ENCODE peak calls at places on chromosomes 6 and 20, in four cellular contexts. R, G, A and S are unnamed samples.
A peak's percentile ranks its signal among the peaks of the same experiment; 100 is the strongest.

GRCh38 chr6:148322704-148323103 is 19.9 kb upstream of the SASH1 start:
- DNase-seq in A (no peak), R (no peak), G (no peak), S (no peak)

GRCh38 chr6:49813248-49813647 is 26.2 kb upstream of the PGK2 start:
- DNase-seq in R (no peak), A (no peak), G (no peak), S (no peak)

GRCh38 chr6:71047401-71047800 is 90.5 kb upstream of the B3GAT2 start:
- DNase-seq in R (no peak), G (no peak), A (no peak), S (no peak)

GRCh38 chr20:36666181-36666740 is 20.3 kb upstream of the SLA2 start:
- DNase-seq in G (peak; percentile 43), A (no peak), R (no peak), S (no peak)

GRCh38 chr6:33427585-33428218 is 7.8 kb downstream of the SYNGAP1 start:
- DNase-seq in G (no peak), A (peak; percentile 99), R (no peak), S (peak; percentile 80)

GRCh38 chr6:44800171-44800671 is 412.7 kb downstream of the CDC5L start:
- DNase-seq in A (no peak), G (peak; percentile 18), R (no peak), S (no peak)

GRCh38 chr6:134510920-134511319 is 193.0 kb upstream of the SGK1 start:
- DNase-seq in R (no peak), A (no peak), G (no peak), S (no peak)

GRCh38 chr6:5076931-5077330 is 8.2 kb upstream of the PPP1R3G start:
- DNase-seq in A (no peak), R (no peak), G (no peak), S (no peak)

GRCh38 chr6:113306552-113307145 is 550.5 kb upstream of the MARCKS start:
- DNase-seq in R (peak; percentile 57), A (peak; percentile 15), G (peak; percentile 62), S (no peak)

GRCh38 chr6:74870403-74870802 is 335.4 kb downstream of the COL12A1 start:
- DNase-seq in A (no peak), G (peak; percentile 69), R (no peak), S (no peak)

GRCh38 chr6:89984926-89985743 is 90.9 kb downstream of the GJA10 start:
- DNase-seq in R (no peak), G (no peak), A (peak; percentile 20), S (peak; percentile 83)

GRCh38 chr6:161374971-161375873 is 101.4 kb upstream of the AGPAT4 start:
- DNase-seq in R (no peak), A (peak; percentile 76), G (peak; percentile 9), S (peak; percentile 78)

GRCh38 chr6:104784884-104785283 is 74.8 kb downstream of the HACE1 start:
- DNase-seq in R (no peak), G (no peak), A (no peak), S (peak; percentile 67)

GRCh38 chr6:157468574-157468973 is 87.6 kb downstream of the ZDHHC14 start:
- DNase-seq in A (no peak), G (no peak), R (no peak), S (no peak)

GRCh38 chr20:50335105-50335504 is 144.5 kb downstream of the CEBPB start:
- DNase-seq in R (no peak), G (peak; percentile 91), A (peak; percentile 50), S (peak; percentile 50)

GRCh38 chr6:92125681-92126080 is 1293.7 kb downstream of the EPHA7 start:
- DNase-seq in G (no peak), A (no peak), R (no peak), S (no peak)

GRCh38 chr20:50172347-50173013 is 18.1 kb upstream of the CEBPB start:
- DNase-seq in G (peak; percentile 97), A (no peak), R (no peak), S (no peak)

GRCh38 chr6:18498408-18498807 is 111.3 kb downstream of the RNF144B start:
- DNase-seq in A (no peak), R (no peak), G (no peak), S (no peak)

GRCh38 chr20:13029687-13030510 is 21.1 kb downstream of the SPTLC3 start:
- DNase-seq in G (peak; percentile 80), R (no peak), A (no peak), S (no peak)

GRCh38 chr6:14396826-14397517 is 279.4 kb downstream of the CD83 start:
- DNase-seq in G (no peak), R (no peak), A (no peak), S (no peak)

GRCh38 chr6:135372758-135373157 is 124.8 kb downstream of the AHI1 start:
- DNase-seq in G (no peak), A (no peak), R (no peak), S (no peak)

GRCh38 chr6:121533321-121533841 is 97.9 kb downstream of the GJA1 start:
- DNase-seq in G (no peak), R (no peak), A (no peak), S (no peak)

GRCh38 chr20:59812286-59813125 is 120.9 kb downstream of the SYCP2 start:
- DNase-seq in G (no peak), R (no peak), A (no peak), S (peak; percentile 21)

GRCh38 chr6:45415778-45416518 is 38.2 kb upstream of the SUPT3H start:
- DNase-seq in A (no peak), G (no peak), R (no peak), S (no peak)

GRCh38 chr20:1871807-1872455 is 23.3 kb upstream of the SIRPA start:
- DNase-seq in G (no peak), A (no peak), R (peak; percentile 43), S (no peak)

GRCh38 chr6:126764696-126765095 is 353.8 kb upstream of the RSPO3 start:
- DNase-seq in A (no peak), G (no peak), R (no peak), S (no peak)

GRCh38 chr6:130625825-130626500 is 201.2 kb upstream of the SMLR1 start:
- DNase-seq in R (peak; percentile 53), A (no peak), G (no peak), S (no peak)

GRCh38 chr6:7615611-7616383 is 25.8 kb downstream of the SNRNP48 start:
- DNase-seq in G (peak; percentile 72), R (no peak), A (peak; percentile 57), S (peak; percentile 41)

GRCh38 chr20:50056951-50057403 is 56.0 kb downstream of the UBE2V1 start:
- DNase-seq in A (no peak), R (no peak), G (no peak), S (no peak)

GRCh38 chr6:56541736-56542366 is 100.8 kb downstream of the DST start:
- DNase-seq in A (no peak), R (no peak), G (peak; percentile 23), S (no peak)

GRCh38 chr6:6007311-6008113 is 787 bp upstream of the NRN1 start:
- DNase-seq in G (no peak), A (no peak), R (no peak), S (peak; percentile 68)

GRCh38 chr6:105790635-105791034 is 295.5 kb upstream of the PRDM1 start:
- DNase-seq in A (peak; percentile 22), G (no peak), R (no peak), S (no peak)

GRCh38 chr6:169224185-169224695 is 29.4 kb downstream of the THBS2 start:
- DNase-seq in R (no peak), G (peak; percentile 16), A (peak; percentile 28), S (no peak)

GRCh38 chr6:136969930-136970329 is 47.8 kb downstream of the SLC35D3 start:
- DNase-seq in A (no peak), R (no peak), G (no peak), S (no peak)

GRCh38 chr6:1713016-1713600 is 103.4 kb downstream of the FOXC1 start:
- DNase-seq in A (no peak), R (no peak), G (no peak), S (no peak)

GRCh38 chr20:63051911-63052310 is 45.1 kb upstream of the BHLHE23 start:
- DNase-seq in R (no peak), G (no peak), A (no peak), S (no peak)

GRCh38 chr20:63050406-63050805 is 43.6 kb upstream of the BHLHE23 start:
- DNase-seq in A (no peak), R (no peak), G (no peak), S (no peak)

GRCh38 chr20:63049561-63050221 is 42.9 kb upstream of the BHLHE23 start:
- DNase-seq in R (no peak), G (no peak), A (no peak), S (no peak)

GRCh38 chr20:63052571-63053429 is 46.0 kb upstream of the BHLHE23 start:
- DNase-seq in R (no peak), G (no peak), A (no peak), S (no peak)

DNA sequence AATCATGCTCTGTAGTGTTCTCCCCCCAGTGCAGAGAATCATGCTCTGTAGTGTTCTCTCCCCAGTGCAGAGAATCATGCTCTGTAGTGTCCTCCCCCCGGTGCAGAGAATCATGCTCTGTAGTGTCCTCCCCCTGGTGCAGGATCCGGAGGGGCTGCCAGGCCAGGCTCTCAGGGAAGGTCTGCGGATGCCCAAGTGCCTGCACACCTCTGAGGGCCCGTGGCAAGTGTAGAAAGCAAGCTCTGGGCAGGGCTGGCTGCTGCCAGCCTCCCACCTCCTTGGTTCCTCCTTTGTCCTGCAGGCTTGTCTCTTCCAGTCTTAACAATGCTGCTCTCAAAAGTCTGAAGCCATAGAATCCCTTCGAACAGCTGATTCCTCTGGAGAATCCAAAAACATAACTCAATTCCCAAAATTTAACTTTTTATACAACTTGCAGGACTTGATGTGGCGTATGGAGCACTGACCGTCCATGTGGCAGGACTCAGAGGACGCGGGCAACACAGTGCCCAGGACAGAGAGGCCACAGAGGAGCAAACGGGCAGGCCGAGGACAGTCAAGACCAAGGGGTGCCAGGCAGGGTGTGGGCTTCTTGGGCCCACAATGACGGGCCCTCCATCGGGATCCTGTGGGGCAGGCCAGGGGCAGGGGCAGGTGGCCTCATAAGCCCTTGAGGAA is 44.6 kb upstream of the BHLHE23 start:
- DNase-seq in R (no peak), A (no peak), G (no peak), S (no peak)
- TF ChIP-seq FOXM1 in R (no peak), A (no peak), G (no peak), S (no peak)

GRCh38 chr20:57661201-57662027 is 41.2 kb upstream of the ZBP1 start:
- DNase-seq in G (no peak), R (no peak), A (no peak), S (peak; percentile 25)
- TF ChIP-seq JUND in G (no peak), R (no peak), A (no peak), S (no peak)

GRCh38 chr6:109058620-109059019 is 36.0 kb downstream of the SESN1 start:
- DNase-seq in R (no peak), G (no peak), A (no peak), S (no peak)

GRCh38 chr6:109056661-109057060 is 38.0 kb downstream of the SESN1 start:
- DNase-seq in R (no peak), A (peak; percentile 14), G (no peak), S (no peak)

GRCh38 chr6:109053285-109053684 is 41.4 kb downstream of the SESN1 start:
- DNase-seq in G (no peak), A (no peak), R (no peak), S (no peak)

GRCh38 chr6:109052852-109053251 is 41.8 kb downstream of the SESN1 start:
- DNase-seq in A (no peak), G (no peak), R (no peak), S (no peak)

GRCh38 chr6:109055771-109056235 is 38.8 kb downstream of the SESN1 start:
- DNase-seq in A (no peak), R (no peak), G (no peak), S (no peak)
- H3K4me1 ChIP-seq in A (peaks cover 13% of the 10 kb centered on the region), R (peaks cover 14% of the 10 kb centered on the region), G (peaks cover 35% of the 10 kb centered on the region), S (peaks cover 3% of the 10 kb centered on the region)

DNA sequence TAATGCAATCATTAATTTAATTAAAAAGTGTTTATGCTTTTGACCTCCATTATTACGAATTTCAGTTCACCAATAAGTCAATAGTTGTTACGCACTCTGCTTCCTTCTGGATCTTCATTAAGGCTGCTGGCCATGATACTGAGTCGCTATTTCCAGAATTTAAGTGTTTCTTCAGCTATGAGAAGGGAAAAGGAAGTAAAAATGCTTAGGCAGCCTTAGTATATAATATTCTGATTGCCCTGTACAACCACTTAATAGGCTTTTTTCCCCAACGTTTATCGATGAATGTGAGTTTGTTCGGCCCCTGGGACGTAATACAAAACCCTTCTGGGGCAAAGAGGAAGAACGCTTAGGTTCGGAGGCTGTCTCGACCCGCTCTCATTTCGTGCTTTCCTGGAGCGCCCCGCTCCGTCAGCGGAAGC is 644 bp downstream of the OARD1 start:
- DNase-seq in G (no peak), A (no peak), R (peak; percentile 34), S (no peak)
- TF ChIP-seq FOXM1 in G (no peak), A (no peak), R (peak; percentile 6), S (no peak)